ENCODE peak calls at places on chromosomes 4 and X, in eight cellular contexts. One of them, this sample, is unnamed.
A peak's percentile ranks its signal among the peaks of the same experiment; 100 is the strongest.

GRCh38 chr4:152160236-152160800 is 375.6 kb downstream of the FBXW7 start:
- DNase-seq in IMR-90: no peak
- DNase-seq in psoas muscle: no peak
- DNase-seq in lower lobe of right lung: no peak
- DNase-seq in Peyer's patch: no peak
- DNase-seq in CD4-positive, alpha-beta T cell: no peak
- DNase-seq in heart left ventricle: no peak
- DNase-seq in left lung: no peak
- DNase-seq in this sample: no peak

GRCh38 chr4:77852892-77853495 is 9.6 kb upstream of the MRPL1 start:
- DNase-seq in heart left ventricle: no peak
- DNase-seq in Peyer's patch: no peak
- DNase-seq in IMR-90: no peak
- DNase-seq in lower lobe of right lung: no peak
- DNase-seq in CD4-positive, alpha-beta T cell: peak; percentile 55
- DNase-seq in psoas muscle: no peak
- DNase-seq in left lung: no peak
- DNase-seq in this sample: no peak

GRCh38 chr4:106369456-106370060 is 980 bp upstream of the GIMD1 start:
- DNase-seq in Peyer's patch: no peak
- DNase-seq in CD4-positive, alpha-beta T cell: no peak
- DNase-seq in left lung: no peak
- DNase-seq in psoas muscle: no peak
- DNase-seq in lower lobe of right lung: no peak
- DNase-seq in IMR-90: peak; percentile 86
- DNase-seq in heart left ventricle: no peak
- DNase-seq in this sample: peak; percentile 60

GRCh38 chr4:17758459-17758858 is 23.0 kb downstream of the FAM184B start:
- DNase-seq in heart left ventricle: no peak
- DNase-seq in psoas muscle: no peak
- DNase-seq in left lung: no peak
- DNase-seq in lower lobe of right lung: no peak
- DNase-seq in CD4-positive, alpha-beta T cell: no peak
- DNase-seq in IMR-90: no peak
- DNase-seq in Peyer's patch: no peak
- DNase-seq in this sample: no peak

GRCh38 chrX:42094208-42094607 is 170.9 kb upstream of the CASK start:
- DNase-seq in psoas muscle: no peak
- DNase-seq in left lung: no peak
- DNase-seq in CD4-positive, alpha-beta T cell: no peak
- DNase-seq in IMR-90: peak; percentile 7
- DNase-seq in heart left ventricle: no peak
- DNase-seq in lower lobe of right lung: no peak
- DNase-seq in Peyer's patch: no peak
- DNase-seq in this sample: no peak

GRCh38 chrX:46912673-46913491 is 661 bp downstream of the JADE3 start:
- DNase-seq in psoas muscle: peak; percentile 53
- DNase-seq in heart left ventricle: peak; percentile 70
- DNase-seq in Peyer's patch: peak; percentile 56
- DNase-seq in IMR-90: peak; percentile 14
- DNase-seq in lower lobe of right lung: peak; percentile 54
- DNase-seq in left lung: peak; percentile 34
- DNase-seq in CD4-positive, alpha-beta T cell: no peak
- DNase-seq in this sample: peak; percentile 37

GRCh38 chrX:36159254-36159653 is 239.7 kb downstream of the CFAP47 start:
- DNase-seq in lower lobe of right lung: no peak
- DNase-seq in heart left ventricle: no peak
- DNase-seq in Peyer's patch: no peak
- DNase-seq in psoas muscle: no peak
- DNase-seq in CD4-positive, alpha-beta T cell: no peak
- DNase-seq in IMR-90: no peak
- DNase-seq in left lung: no peak
- DNase-seq in this sample: no peak

GRCh38 chrX:87160435-87161010 is 357.1 kb upstream of the KLHL4 start:
- DNase-seq in lower lobe of right lung: no peak
- DNase-seq in left lung: no peak
- DNase-seq in Peyer's patch: no peak
- DNase-seq in psoas muscle: no peak
- DNase-seq in CD4-positive, alpha-beta T cell: no peak
- DNase-seq in heart left ventricle: no peak
- DNase-seq in IMR-90: no peak
- DNase-seq in this sample: no peak

GRCh38 chr4:151850751-151851150 is 89.9 kb upstream of the GATB start:
- DNase-seq in psoas muscle: no peak
- DNase-seq in heart left ventricle: no peak
- DNase-seq in left lung: no peak
- DNase-seq in IMR-90: no peak
- DNase-seq in lower lobe of right lung: no peak
- DNase-seq in Peyer's patch: no peak
- DNase-seq in CD4-positive, alpha-beta T cell: no peak
- DNase-seq in this sample: no peak

GRCh38 chr4:20075479-20075878 is 176.2 kb upstream of the SLIT2 start:
- DNase-seq in left lung: no peak
- DNase-seq in heart left ventricle: no peak
- DNase-seq in IMR-90: peak; percentile 1
- DNase-seq in Peyer's patch: no peak
- DNase-seq in lower lobe of right lung: no peak
- DNase-seq in psoas muscle: no peak
- DNase-seq in CD4-positive, alpha-beta T cell: no peak
- DNase-seq in this sample: no peak

GRCh38 chr4:2598661-2599654 is 62.5 kb downstream of the FAM193A start:
- DNase-seq in Peyer's patch: no peak
- DNase-seq in lower lobe of right lung: no peak
- DNase-seq in IMR-90: peak; percentile 19
- DNase-seq in left lung: peak; percentile 41
- DNase-seq in CD4-positive, alpha-beta T cell: no peak
- DNase-seq in heart left ventricle: no peak
- DNase-seq in psoas muscle: no peak
- DNase-seq in this sample: peak; percentile 43

GRCh38 chrX:103376118-103376978 is at the start of gene BEX3:
- DNase-seq in CD4-positive, alpha-beta T cell: peak; percentile 21
- DNase-seq in left lung: peak; percentile 50
- DNase-seq in lower lobe of right lung: peak; percentile 68
- DNase-seq in heart left ventricle: peak; percentile 64
- DNase-seq in Peyer's patch: peak; percentile 53
- DNase-seq in psoas muscle: peak; percentile 64
- DNase-seq in IMR-90: peak; percentile 59
- DNase-seq in this sample: peak; percentile 68

GRCh38 chr4:79255793-79256192 is 70.1 kb downstream of the NAA11 start:
- DNase-seq in heart left ventricle: no peak
- DNase-seq in Peyer's patch: no peak
- DNase-seq in CD4-positive, alpha-beta T cell: no peak
- DNase-seq in IMR-90: no peak
- DNase-seq in left lung: no peak
- DNase-seq in lower lobe of right lung: no peak
- DNase-seq in psoas muscle: no peak
- DNase-seq in this sample: peak; percentile 33

GRCh38 chrX:19046343-19047215 is 62.7 kb upstream of the PHKA2 start:
- DNase-seq in IMR-90: peak; percentile 71
- DNase-seq in left lung: no peak
- DNase-seq in psoas muscle: no peak
- DNase-seq in CD4-positive, alpha-beta T cell: no peak
- DNase-seq in heart left ventricle: no peak
- DNase-seq in Peyer's patch: no peak
- DNase-seq in lower lobe of right lung: no peak
- DNase-seq in this sample: no peak

GRCh38 chrX:27591938-27592337 is 1.8 kb downstream of the DCAF8L2 start:
- DNase-seq in CD4-positive, alpha-beta T cell: no peak
- DNase-seq in left lung: no peak
- DNase-seq in Peyer's patch: no peak
- DNase-seq in heart left ventricle: no peak
- DNase-seq in psoas muscle: no peak
- DNase-seq in IMR-90: no peak
- DNase-seq in lower lobe of right lung: no peak
- DNase-seq in this sample: peak; percentile 43

GRCh38 chr4:38152721-38153412 is 192.7 kb downstream of the PTTG2 start:
- DNase-seq in left lung: no peak
- DNase-seq in heart left ventricle: no peak
- DNase-seq in psoas muscle: no peak
- DNase-seq in Peyer's patch: no peak
- DNase-seq in lower lobe of right lung: no peak
- DNase-seq in CD4-positive, alpha-beta T cell: no peak
- DNase-seq in IMR-90: no peak
- DNase-seq in this sample: no peak

DNA sequence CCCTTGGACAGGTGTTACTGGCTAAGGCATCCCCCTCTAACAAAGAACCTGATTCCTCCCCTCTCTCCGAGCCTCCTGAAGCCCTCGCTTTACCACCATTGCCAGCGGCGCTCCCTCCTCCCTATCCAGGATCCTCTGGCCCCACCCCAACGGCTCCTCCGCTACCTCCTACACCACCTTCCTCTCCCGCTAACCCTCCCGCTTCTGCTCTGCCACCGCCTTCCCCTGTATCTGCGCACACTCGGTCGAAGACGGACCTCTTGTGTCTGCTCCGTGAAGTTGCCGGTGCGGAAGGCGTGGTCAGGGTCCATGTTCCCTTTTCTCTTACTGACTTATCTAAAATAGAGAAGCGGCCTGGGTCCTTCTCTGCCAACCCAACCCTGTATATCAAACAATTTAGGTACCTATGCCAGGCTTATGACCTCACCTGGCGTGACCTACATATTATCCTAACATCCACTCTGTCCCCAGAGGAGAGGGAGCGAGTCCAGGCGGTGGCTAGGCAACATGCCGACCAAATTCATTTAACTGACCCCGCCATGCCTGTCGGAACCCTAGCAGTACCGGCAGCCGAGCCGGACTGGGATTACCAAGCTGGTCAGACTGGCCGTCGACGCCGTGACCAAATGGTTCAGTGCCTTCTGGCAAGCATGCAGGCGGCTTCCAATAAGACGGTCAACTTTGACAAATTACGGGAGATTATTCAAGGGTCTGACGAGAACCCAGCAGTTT is 958.9 kb downstream of the RPA4 start:
- DNase-seq in left lung: no peak
- DNase-seq in CD4-positive, alpha-beta T cell: no peak
- DNase-seq in psoas muscle: no peak
- DNase-seq in IMR-90: no peak
- DNase-seq in lower lobe of right lung: no peak
- DNase-seq in heart left ventricle: no peak
- DNase-seq in Peyer's patch: no peak
- DNase-seq in this sample: no peak
- H3K9me3 ChIP-seq in left lung: peaks cover 8% of the 10 kb centered on the region
- H3K9me3 ChIP-seq in CD4-positive, alpha-beta T cell: no peaks in the 10 kb centered on the region
- H3K9me3 ChIP-seq in psoas muscle: peaks cover 6% of the 10 kb centered on the region
- H3K9me3 ChIP-seq in IMR-90: peaks cover 40% of the 10 kb centered on the region
- H3K9me3 ChIP-seq in lower lobe of right lung: no peaks in the 10 kb centered on the region
- H3K9me3 ChIP-seq in heart left ventricle: peaks cover 6% of the 10 kb centered on the region
- H3K9me3 ChIP-seq in Peyer's patch: no peaks in the 10 kb centered on the region
- H3K9me3 ChIP-seq in this sample: no peaks in the 10 kb centered on the region

GRCh38 chr4:24970635-24971034 is 57.8 kb upstream of the CCDC149 start:
- DNase-seq in Peyer's patch: no peak
- DNase-seq in heart left ventricle: no peak
- DNase-seq in CD4-positive, alpha-beta T cell: no peak
- DNase-seq in left lung: no peak
- DNase-seq in IMR-90: no peak
- DNase-seq in lower lobe of right lung: no peak
- DNase-seq in psoas muscle: no peak
- DNase-seq in this sample: no peak
- TF ChIP-seq CTCF in Peyer's patch: no peak
- TF ChIP-seq CTCF in heart left ventricle: no peak
- TF ChIP-seq CTCF in CD4-positive, alpha-beta T cell: no peak
- TF ChIP-seq CTCF in left lung: no peak
- TF ChIP-seq CTCF in IMR-90: no peak
- TF ChIP-seq CTCF in lower lobe of right lung: no peak
- TF ChIP-seq CTCF in psoas muscle: no peak
- TF ChIP-seq CTCF in this sample: no peak

GRCh38 chr4:116018831-116019230 is 905.4 kb upstream of the NDST4 start:
- DNase-seq in CD4-positive, alpha-beta T cell: no peak
- DNase-seq in Peyer's patch: no peak
- DNase-seq in psoas muscle: no peak
- DNase-seq in heart left ventricle: no peak
- DNase-seq in left lung: no peak
- DNase-seq in lower lobe of right lung: no peak
- DNase-seq in IMR-90: no peak
- DNase-seq in this sample: no peak

GRCh38 chr4:116016201-116016600 is 902.8 kb upstream of the NDST4 start:
- DNase-seq in CD4-positive, alpha-beta T cell: no peak
- DNase-seq in IMR-90: peak; percentile 44
- DNase-seq in lower lobe of right lung: peak; percentile 44
- DNase-seq in heart left ventricle: peak; percentile 48
- DNase-seq in Peyer's patch: no peak
- DNase-seq in left lung: no peak
- DNase-seq in psoas muscle: no peak
- DNase-seq in this sample: no peak

GRCh38 chr4:116020141-116020722 is 906.8 kb upstream of the NDST4 start:
- DNase-seq in CD4-positive, alpha-beta T cell: no peak
- DNase-seq in lower lobe of right lung: no peak
- DNase-seq in IMR-90: no peak
- DNase-seq in Peyer's patch: no peak
- DNase-seq in psoas muscle: no peak
- DNase-seq in left lung: no peak
- DNase-seq in heart left ventricle: no peak
- DNase-seq in this sample: no peak

GRCh38 chr4:116015062-116015461 is 901.6 kb upstream of the NDST4 start:
- DNase-seq in IMR-90: no peak
- DNase-seq in Peyer's patch: no peak
- DNase-seq in lower lobe of right lung: no peak
- DNase-seq in CD4-positive, alpha-beta T cell: no peak
- DNase-seq in left lung: no peak
- DNase-seq in heart left ventricle: no peak
- DNase-seq in psoas muscle: no peak
- DNase-seq in this sample: no peak

DNA sequence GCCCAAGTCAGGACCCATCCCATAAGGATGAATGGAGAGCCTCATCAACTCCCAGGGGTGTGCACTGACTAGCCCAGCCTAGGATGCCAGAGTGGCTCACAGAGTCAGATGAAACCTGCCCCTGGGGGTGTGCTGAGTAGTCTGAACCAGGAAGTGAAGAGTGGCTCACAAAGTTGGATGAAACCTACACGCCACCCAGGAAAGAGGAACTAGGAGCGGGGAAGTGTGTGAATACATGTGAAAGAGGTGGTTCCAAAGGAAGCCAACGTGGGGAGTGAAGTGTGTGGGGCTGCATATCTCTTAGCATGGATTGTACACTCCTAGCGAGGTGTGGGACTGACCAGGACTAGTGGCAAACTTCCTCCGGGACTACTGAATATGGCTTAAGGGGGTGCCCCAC is 902.1 kb upstream of the NDST4 start:
- DNase-seq in CD4-positive, alpha-beta T cell: no peak
- DNase-seq in psoas muscle: no peak
- DNase-seq in left lung: no peak
- DNase-seq in Peyer's patch: no peak
- DNase-seq in lower lobe of right lung: no peak
- DNase-seq in heart left ventricle: no peak
- DNase-seq in IMR-90: no peak
- DNase-seq in this sample: no peak
- H3K9me3 ChIP-seq in CD4-positive, alpha-beta T cell: peaks cover 56% of the 10 kb centered on the region
- H3K9me3 ChIP-seq in psoas muscle: peaks cover 19% of the 10 kb centered on the region
- H3K9me3 ChIP-seq in left lung: peaks cover 74% of the 10 kb centered on the region
- H3K9me3 ChIP-seq in Peyer's patch: no peaks in the 10 kb centered on the region
- H3K9me3 ChIP-seq in lower lobe of right lung: peaks cover 50% of the 10 kb centered on the region
- H3K9me3 ChIP-seq in heart left ventricle: peaks cover 51% of the 10 kb centered on the region
- H3K9me3 ChIP-seq in IMR-90: peaks cover 30% of the 10 kb centered on the region
- H3K9me3 ChIP-seq in this sample: no peaks in the 10 kb centered on the region

DNA sequence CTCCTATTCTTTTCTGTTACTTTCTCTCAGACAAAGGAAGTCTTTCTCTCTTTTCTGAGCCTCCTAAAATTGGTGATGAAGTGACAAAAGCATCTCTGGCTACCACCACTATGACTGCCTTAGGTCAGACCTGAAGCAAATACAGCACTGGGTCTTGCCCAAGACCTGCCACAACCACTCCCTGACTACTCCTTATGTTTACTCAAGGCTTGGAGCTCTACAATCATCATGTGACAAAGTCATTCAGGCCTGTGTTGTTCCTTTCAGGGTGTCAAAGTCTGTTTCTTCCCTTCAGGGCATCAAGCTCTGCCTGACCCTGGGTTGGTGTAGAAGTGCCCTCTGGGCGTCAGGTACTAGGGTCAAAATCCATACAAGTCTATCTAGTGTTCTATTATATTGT is 419.2 kb upstream of the CT83 start:
- DNase-seq in psoas muscle: no peak
- DNase-seq in CD4-positive, alpha-beta T cell: no peak
- DNase-seq in left lung: no peak
- DNase-seq in Peyer's patch: no peak
- DNase-seq in heart left ventricle: no peak
- DNase-seq in IMR-90: no peak
- DNase-seq in lower lobe of right lung: no peak
- DNase-seq in this sample: no peak
- TF ChIP-seq CTCF in psoas muscle: no peak
- TF ChIP-seq CTCF in CD4-positive, alpha-beta T cell: no peak
- TF ChIP-seq CTCF in left lung: no peak
- TF ChIP-seq CTCF in Peyer's patch: no peak
- TF ChIP-seq CTCF in heart left ventricle: no peak
- TF ChIP-seq CTCF in IMR-90: no peak
- TF ChIP-seq CTCF in lower lobe of right lung: no peak
- TF ChIP-seq CTCF in this sample: no peak

This sample was measured in testis.